ENCODE peak calls at places on chromosomes 7 and 10, in seven cellular contexts. One of them, this sample, is unnamed.

GRCh38 chr10:48187713-48188541 is 86.6 kb downstream of the FRMPD2 start:
- DNase-seq in AG09309: no peak
- DNase-seq in uterus: no peak
- DNase-seq in colonic mucosa: no peak
- DNase-seq in IMR-90: no peak
- DNase-seq in esophagus squamous epithelium: no peak
- DNase-seq in OCI-LY7: no peak
- DNase-seq in this sample: no peak

GRCh38 chr7:151785681-151785965 is 91.3 kb downstream of the PRKAG2 start:
- DNase-seq in AG09309: no peak
- DNase-seq in uterus: no peak
- DNase-seq in colonic mucosa: no peak
- DNase-seq in IMR-90: no peak
- DNase-seq in esophagus squamous epithelium: no peak
- DNase-seq in OCI-LY7: no peak
- DNase-seq in this sample: no peak

GRCh38 chr7:55593172-55593514 is 20.8 kb upstream of the VOPP1 start:
- DNase-seq in AG09309: no peak
- DNase-seq in uterus: no peak
- DNase-seq in colonic mucosa: no peak
- DNase-seq in IMR-90: no peak
- DNase-seq in esophagus squamous epithelium: no peak
- DNase-seq in OCI-LY7: no peak
- DNase-seq in this sample: no peak

GRCh38 chr7:88167223-88167622 is 52.6 kb downstream of the SRI start:
- DNase-seq in AG09309: no peak
- DNase-seq in uterus: no peak
- DNase-seq in colonic mucosa: no peak
- DNase-seq in IMR-90: no peak
- DNase-seq in esophagus squamous epithelium: no peak
- DNase-seq in OCI-LY7: no peak
- DNase-seq in this sample: no peak

GRCh38 chr7:43621729-43622448 is 39.0 kb downstream of the STK17A start:
- DNase-seq in AG09309: no peak
- DNase-seq in uterus: no peak
- DNase-seq in colonic mucosa: no peak
- DNase-seq in IMR-90: no peak
- DNase-seq in esophagus squamous epithelium: no peak
- DNase-seq in OCI-LY7: no peak
- DNase-seq in this sample: no peak

GRCh38 chr7:158824028-158824427 is 5.3 kb downstream of the ESYT2 start:
- DNase-seq in AG09309: no peak
- DNase-seq in uterus: no peak
- DNase-seq in colonic mucosa: no peak
- DNase-seq in IMR-90: no peak
- DNase-seq in esophagus squamous epithelium: no peak
- DNase-seq in OCI-LY7: peak; percentile 19
- DNase-seq in this sample: no peak

GRCh38 chr7:2826806-2827205 is 17.3 kb downstream of the GNA12 start:
- DNase-seq in AG09309: no peak
- DNase-seq in uterus: no peak
- DNase-seq in colonic mucosa: no peak
- DNase-seq in IMR-90: no peak
- DNase-seq in esophagus squamous epithelium: no peak
- DNase-seq in OCI-LY7: no peak
- DNase-seq in this sample: no peak

GRCh38 chr10:99742240-99742639 is 10.2 kb downstream of the CUTC start:
- DNase-seq in AG09309: no peak
- DNase-seq in uterus: no peak
- DNase-seq in colonic mucosa: no peak
- DNase-seq in IMR-90: peak; percentile 43
- DNase-seq in esophagus squamous epithelium: no peak
- DNase-seq in OCI-LY7: no peak
- DNase-seq in this sample: no peak

GRCh38 chr7:47080816-47081215 is 501.1 kb downstream of the TNS3 start:
- DNase-seq in AG09309: no peak
- DNase-seq in uterus: no peak
- DNase-seq in colonic mucosa: no peak
- DNase-seq in IMR-90: peak; percentile 73
- DNase-seq in esophagus squamous epithelium: no peak
- DNase-seq in OCI-LY7: no peak
- DNase-seq in this sample: no peak

GRCh38 chr10:3472705-3473078 is 300.1 kb upstream of the PITRM1 start:
- DNase-seq in AG09309: no peak
- DNase-seq in uterus: no peak
- DNase-seq in colonic mucosa: no peak
- DNase-seq in IMR-90: peak; percentile 64
- DNase-seq in esophagus squamous epithelium: no peak
- DNase-seq in OCI-LY7: no peak
- DNase-seq in this sample: peak; percentile 67

GRCh38 chr7:130941322-130942210 is 207.6 kb upstream of the KLF14 start:
- DNase-seq in AG09309: no peak
- DNase-seq in uterus: peak; percentile 59
- DNase-seq in colonic mucosa: peak; percentile 75
- DNase-seq in IMR-90: peak; percentile 84
- DNase-seq in esophagus squamous epithelium: no peak
- DNase-seq in OCI-LY7: peak; percentile 37
- DNase-seq in this sample: peak; percentile 41

GRCh38 chr7:76054129-76055120 is 6.5 kb downstream of the MDH2 start:
- DNase-seq in AG09309: no peak
- DNase-seq in uterus: no peak
- DNase-seq in colonic mucosa: no peak
- DNase-seq in IMR-90: peak; percentile 77
- DNase-seq in esophagus squamous epithelium: no peak
- DNase-seq in OCI-LY7: no peak
- DNase-seq in this sample: peak; percentile 96

GRCh38 chr10:123642293-123642692 is 23.9 kb upstream of the GPR26 start:
- DNase-seq in AG09309: no peak
- DNase-seq in uterus: no peak
- DNase-seq in colonic mucosa: no peak
- DNase-seq in IMR-90: no peak
- DNase-seq in esophagus squamous epithelium: no peak
- DNase-seq in OCI-LY7: no peak
- DNase-seq in this sample: no peak

GRCh38 chr10:123640016-123640535 is 26.1 kb upstream of the GPR26 start:
- DNase-seq in AG09309: no peak
- DNase-seq in uterus: no peak
- DNase-seq in colonic mucosa: no peak
- DNase-seq in IMR-90: no peak
- DNase-seq in esophagus squamous epithelium: no peak
- DNase-seq in OCI-LY7: no peak
- DNase-seq in this sample: no peak

GRCh38 chr10:123645016-123645415 is 21.1 kb upstream of the GPR26 start:
- DNase-seq in AG09309: no peak
- DNase-seq in uterus: no peak
- DNase-seq in colonic mucosa: no peak
- DNase-seq in IMR-90: no peak
- DNase-seq in esophagus squamous epithelium: no peak
- DNase-seq in OCI-LY7: no peak
- DNase-seq in this sample: no peak

GRCh38 chr10:123643315-123643714 is 22.8 kb upstream of the GPR26 start:
- DNase-seq in AG09309: no peak
- DNase-seq in uterus: no peak
- DNase-seq in colonic mucosa: no peak
- DNase-seq in IMR-90: no peak
- DNase-seq in esophagus squamous epithelium: no peak
- DNase-seq in OCI-LY7: no peak
- DNase-seq in this sample: no peak

DNA sequence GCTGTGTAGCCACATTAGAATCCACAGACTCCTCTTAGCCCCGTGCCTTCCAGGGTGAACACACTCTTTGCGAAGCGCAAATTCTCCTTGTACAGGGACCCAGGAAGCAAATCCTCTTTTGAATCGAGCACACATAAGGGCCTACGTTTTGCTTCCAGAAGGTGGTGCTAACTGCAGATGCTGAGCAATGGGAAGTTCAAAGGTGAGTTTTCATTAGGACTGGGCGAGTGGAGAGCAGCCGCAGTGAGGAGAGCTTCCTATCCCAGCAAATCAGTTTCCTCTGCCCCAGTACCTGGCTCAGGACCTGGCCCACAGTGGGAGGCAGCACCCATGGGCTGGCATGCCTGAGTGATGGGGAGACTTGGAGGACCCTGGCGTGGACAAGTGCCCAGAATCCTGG is 23.5 kb upstream of the GPR26 start:
- DNase-seq in AG09309: no peak
- DNase-seq in uterus: no peak
- DNase-seq in colonic mucosa: no peak
- DNase-seq in IMR-90: no peak
- DNase-seq in esophagus squamous epithelium: no peak
- DNase-seq in OCI-LY7: no peak
- DNase-seq in this sample: no peak
- TF ChIP-seq CTCF in AG09309: no peak
- TF ChIP-seq CTCF in uterus: no peak
- TF ChIP-seq CTCF in colonic mucosa: peak; percentile 29
- TF ChIP-seq CTCF in IMR-90: no peak
- TF ChIP-seq CTCF in esophagus squamous epithelium: no peak
- TF ChIP-seq CTCF in OCI-LY7: no peak
- TF ChIP-seq CTCF in this sample: no peak

GRCh38 chr7:29146888-29147609 is 712 bp upstream of the CPVL start:
- DNase-seq in AG09309: peak; percentile 28
- DNase-seq in uterus: no peak
- DNase-seq in colonic mucosa: peak; percentile 32
- DNase-seq in IMR-90: no peak
- DNase-seq in esophagus squamous epithelium: no peak
- DNase-seq in OCI-LY7: no peak
- DNase-seq in this sample: peak; percentile 46
- TF ChIP-seq CTCF in AG09309: no peak
- TF ChIP-seq CTCF in uterus: no peak
- TF ChIP-seq CTCF in colonic mucosa: no peak
- TF ChIP-seq CTCF in IMR-90: no peak
- TF ChIP-seq CTCF in esophagus squamous epithelium: no peak
- TF ChIP-seq CTCF in OCI-LY7: no peak
- TF ChIP-seq CTCF in this sample: no peak

DNA sequence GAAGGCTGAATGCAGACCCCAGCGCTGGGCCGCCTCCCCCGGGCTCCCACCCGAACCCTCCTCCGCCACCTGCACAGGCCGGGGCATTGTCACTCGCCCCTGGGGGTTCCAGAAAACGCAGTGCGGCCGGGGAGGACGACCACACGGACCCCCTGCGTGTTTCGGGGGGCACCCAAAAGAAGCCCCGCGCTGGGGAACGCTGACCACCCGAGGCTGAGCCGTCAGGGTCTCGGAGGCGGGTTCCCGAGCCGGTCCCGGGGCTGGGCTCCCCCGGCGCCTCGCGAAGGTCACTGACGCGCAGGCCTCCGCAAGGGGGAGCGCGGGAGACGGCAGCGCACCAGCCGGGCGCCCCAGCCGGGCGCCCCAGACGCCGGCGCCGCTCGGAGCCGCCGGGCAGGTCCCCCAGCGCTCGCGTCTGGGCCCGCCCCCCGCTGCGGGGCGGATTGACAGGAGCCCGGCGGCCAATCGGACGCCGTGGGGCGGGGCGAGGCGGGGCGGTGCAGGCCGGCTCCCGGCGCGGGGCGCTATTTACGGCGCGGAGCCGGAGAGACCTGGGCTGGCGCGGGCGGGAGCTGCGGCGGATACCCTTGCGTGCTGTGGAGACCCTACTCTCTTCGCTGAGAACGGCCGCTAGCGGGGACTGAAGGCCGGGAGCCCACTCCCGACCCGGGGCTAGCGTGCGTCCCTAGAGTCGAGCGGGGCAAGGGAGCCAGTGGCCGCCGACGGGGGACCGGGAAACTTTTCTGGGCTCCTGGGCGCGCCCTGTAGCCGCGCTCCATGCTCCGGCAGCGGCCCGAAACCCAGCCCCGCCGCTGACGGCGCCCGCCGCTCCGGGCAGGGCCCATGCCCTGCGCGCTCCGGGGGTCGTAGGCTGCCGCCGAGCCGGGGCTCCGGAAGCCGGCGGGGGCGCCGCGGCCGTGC is at the start of gene BAMBI:
- DNase-seq in AG09309: peak; percentile 49
- DNase-seq in uterus: peak; percentile 90
- DNase-seq in colonic mucosa: peak; percentile 91
- DNase-seq in IMR-90: peak; percentile 89
- DNase-seq in esophagus squamous epithelium: peak; percentile 42
- DNase-seq in OCI-LY7: peak; percentile 95
- DNase-seq in this sample: peak; percentile 91
- TF ChIP-seq CTCF in AG09309: peak; percentile 55
- TF ChIP-seq CTCF in uterus: peak; percentile 90
- TF ChIP-seq CTCF in colonic mucosa: peak; percentile 54
- TF ChIP-seq CTCF in IMR-90: peak; percentile 83
- TF ChIP-seq CTCF in esophagus squamous epithelium: peak; percentile 88
- TF ChIP-seq CTCF in OCI-LY7: peak; percentile 69
- TF ChIP-seq CTCF in this sample: peak; percentile 49

GRCh38 chr7:5284304-5285281 is 1.9 kb downstream of the SLC29A4 start:
- DNase-seq in AG09309: no peak
- DNase-seq in uterus: no peak
- DNase-seq in colonic mucosa: peak; percentile 65
- DNase-seq in IMR-90: no peak
- DNase-seq in esophagus squamous epithelium: no peak
- DNase-seq in OCI-LY7: peak; percentile 72
- DNase-seq in this sample: peak; percentile 45
- TF ChIP-seq CTCF in AG09309: peak; percentile 35
- TF ChIP-seq CTCF in uterus: no peak
- TF ChIP-seq CTCF in colonic mucosa: no peak
- TF ChIP-seq CTCF in IMR-90: peak; percentile 24
- TF ChIP-seq CTCF in esophagus squamous epithelium: no peak
- TF ChIP-seq CTCF in OCI-LY7: peak; percentile 70
- TF ChIP-seq CTCF in this sample: no peak

DNA sequence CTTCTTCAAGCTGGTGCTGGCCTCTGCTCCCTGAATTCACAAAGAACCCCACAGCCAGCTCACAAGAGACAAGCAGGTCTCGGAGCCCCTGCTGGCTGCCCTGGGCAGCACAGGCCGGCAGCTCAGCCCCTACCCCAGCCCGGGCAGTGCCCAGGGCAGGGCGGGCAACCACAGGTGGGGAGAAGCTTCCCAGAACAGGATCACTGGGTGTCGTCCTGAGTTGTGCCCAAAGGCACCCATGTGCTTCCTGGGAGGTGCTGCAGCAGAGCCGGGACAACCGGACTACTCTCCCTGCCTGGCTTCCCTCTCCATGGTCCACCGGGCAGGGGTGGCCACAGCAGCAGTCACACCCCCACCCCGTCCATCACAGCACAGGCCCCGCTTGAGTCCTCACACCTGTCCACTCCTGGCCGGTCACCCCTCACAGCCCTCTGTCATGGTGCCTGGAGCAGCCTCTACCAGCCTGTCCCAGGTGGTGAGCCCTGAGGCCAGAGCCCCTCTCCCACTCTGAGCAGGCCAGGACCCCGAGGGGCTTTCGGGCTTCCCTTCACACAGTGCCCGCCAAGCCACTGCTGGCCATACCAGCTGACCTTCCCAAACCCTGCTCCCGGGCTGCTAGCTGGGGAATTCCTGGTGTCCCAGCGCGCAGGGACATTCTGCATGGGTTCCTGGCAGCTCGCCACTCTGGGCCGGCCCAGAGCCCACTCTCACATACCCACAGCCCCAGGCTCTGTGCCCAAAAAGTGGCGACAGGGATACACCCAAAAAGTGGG is 3.1 kb downstream of the RASGEF1A start:
- DNase-seq in AG09309: no peak
- DNase-seq in uterus: no peak
- DNase-seq in colonic mucosa: no peak
- DNase-seq in IMR-90: no peak
- DNase-seq in esophagus squamous epithelium: no peak
- DNase-seq in OCI-LY7: no peak
- DNase-seq in this sample: no peak
- TF ChIP-seq CTCF in AG09309: peak; percentile 24
- TF ChIP-seq CTCF in uterus: no peak
- TF ChIP-seq CTCF in colonic mucosa: no peak
- TF ChIP-seq CTCF in IMR-90: peak; percentile 4
- TF ChIP-seq CTCF in esophagus squamous epithelium: no peak
- TF ChIP-seq CTCF in OCI-LY7: no peak
- TF ChIP-seq CTCF in this sample: peak; percentile 21

GRCh38 chr10:128087884-128088695 is 38.1 kb downstream of the MKI67 start:
- DNase-seq in AG09309: no peak
- DNase-seq in uterus: no peak
- DNase-seq in colonic mucosa: no peak
- DNase-seq in IMR-90: no peak
- DNase-seq in esophagus squamous epithelium: no peak
- DNase-seq in OCI-LY7: peak; percentile 39
- DNase-seq in this sample: peak; percentile 43
- TF ChIP-seq CTCF in AG09309: no peak
- TF ChIP-seq CTCF in uterus: no peak
- TF ChIP-seq CTCF in colonic mucosa: no peak
- TF ChIP-seq CTCF in IMR-90: no peak
- TF ChIP-seq CTCF in esophagus squamous epithelium: no peak
- TF ChIP-seq CTCF in OCI-LY7: peak; percentile 62
- TF ChIP-seq CTCF in this sample: no peak

This sample was measured in MCF 10A.